ENCODE peak calls at places on chromosomes 11 and 22, in nine cellular contexts. One of them, this sample, is unnamed.

GRCh38 chr11:63791495-63792167 is 21.6 kb upstream of the SPINDOC start:
- DNase-seq in AG09309: no peak
- DNase-seq in OCI-LY7: no peak
- DNase-seq in uterus: no peak
- DNase-seq in naive thymus-derived CD4-positive, alpha-beta T cell: no peak
- DNase-seq in MM.1S: no peak
- DNase-seq in endothelial cell of umbilical vein: no peak
- DNase-seq in A549: no peak
- DNase-seq in tibial nerve: no peak
- DNase-seq in this sample: no peak

GRCh38 chr22:40583058-40583741 is 53.3 kb downstream of the MRTFA start:
- DNase-seq in naive thymus-derived CD4-positive, alpha-beta T cell: no peak
- DNase-seq in tibial nerve: no peak
- DNase-seq in MM.1S: no peak
- DNase-seq in uterus: no peak
- DNase-seq in AG09309: no peak
- DNase-seq in A549: no peak
- DNase-seq in endothelial cell of umbilical vein: no peak
- DNase-seq in OCI-LY7: no peak
- DNase-seq in this sample: no peak

GRCh38 chr11:19812710-19813109 is 100.1 kb downstream of the NAV2 start:
- DNase-seq in tibial nerve: no peak
- DNase-seq in OCI-LY7: no peak
- DNase-seq in AG09309: no peak
- DNase-seq in A549: no peak
- DNase-seq in uterus: no peak
- DNase-seq in naive thymus-derived CD4-positive, alpha-beta T cell: no peak
- DNase-seq in MM.1S: no peak
- DNase-seq in endothelial cell of umbilical vein: no peak
- DNase-seq in this sample: no peak

GRCh38 chr11:74460481-74461154 is 6.7 kb downstream of the KCNE3 start:
- DNase-seq in A549: no peak
- DNase-seq in MM.1S: no peak
- DNase-seq in tibial nerve: no peak
- DNase-seq in OCI-LY7: peak
- DNase-seq in uterus: no peak
- DNase-seq in endothelial cell of umbilical vein: peak
- DNase-seq in naive thymus-derived CD4-positive, alpha-beta T cell: no peak
- DNase-seq in AG09309: peak
- DNase-seq in this sample: no peak

GRCh38 chr11:108624196-108624925 is 30.8 kb upstream of the EXPH5 start:
- DNase-seq in OCI-LY7: no peak
- DNase-seq in A549: no peak
- DNase-seq in MM.1S: no peak
- DNase-seq in AG09309: no peak
- DNase-seq in naive thymus-derived CD4-positive, alpha-beta T cell: no peak
- DNase-seq in tibial nerve: no peak
- DNase-seq in uterus: no peak
- DNase-seq in endothelial cell of umbilical vein: no peak
- DNase-seq in this sample: no peak

GRCh38 chr22:48754611-48755331 is 1072.9 kb downstream of the BRD1 start:
- DNase-seq in uterus: no peak
- DNase-seq in AG09309: no peak
- DNase-seq in OCI-LY7: no peak
- DNase-seq in endothelial cell of umbilical vein: no peak
- DNase-seq in tibial nerve: no peak
- DNase-seq in A549: no peak
- DNase-seq in naive thymus-derived CD4-positive, alpha-beta T cell: no peak
- DNase-seq in MM.1S: no peak
- DNase-seq in this sample: peak

GRCh38 chr11:64619811-64620285 is 28.8 kb downstream of the SLC22A12 start:
- DNase-seq in OCI-LY7: peak
- DNase-seq in AG09309: no peak
- DNase-seq in A549: no peak
- DNase-seq in endothelial cell of umbilical vein: peak
- DNase-seq in tibial nerve: no peak
- DNase-seq in naive thymus-derived CD4-positive, alpha-beta T cell: no peak
- DNase-seq in uterus: peak
- DNase-seq in MM.1S: no peak
- DNase-seq in this sample: peak

GRCh38 chr22:27879923-27880322 is 39.1 kb downstream of the PITPNB start:
- DNase-seq in naive thymus-derived CD4-positive, alpha-beta T cell: no peak
- DNase-seq in OCI-LY7: peak
- DNase-seq in endothelial cell of umbilical vein: peak
- DNase-seq in tibial nerve: no peak
- DNase-seq in A549: peak
- DNase-seq in MM.1S: peak
- DNase-seq in AG09309: no peak
- DNase-seq in uterus: no peak
- DNase-seq in this sample: no peak

GRCh38 chr11:8564526-8564925 is 29.5 kb downstream of the STK33 start:
- DNase-seq in endothelial cell of umbilical vein: no peak
- DNase-seq in tibial nerve: no peak
- DNase-seq in MM.1S: no peak
- DNase-seq in OCI-LY7: no peak
- DNase-seq in A549: no peak
- DNase-seq in uterus: no peak
- DNase-seq in naive thymus-derived CD4-positive, alpha-beta T cell: no peak
- DNase-seq in AG09309: no peak
- DNase-seq in this sample: no peak

GRCh38 chr11:103633037-103633788 is 403.2 kb upstream of the DDI1 start:
- DNase-seq in endothelial cell of umbilical vein: peak
- DNase-seq in AG09309: peak
- DNase-seq in OCI-LY7: no peak
- DNase-seq in naive thymus-derived CD4-positive, alpha-beta T cell: no peak
- DNase-seq in tibial nerve: no peak
- DNase-seq in A549: no peak
- DNase-seq in uterus: no peak
- DNase-seq in MM.1S: no peak
- DNase-seq in this sample: no peak

GRCh38 chr11:89521294-89521693 is 30.1 kb upstream of the NOX4 start:
- DNase-seq in tibial nerve: no peak
- DNase-seq in uterus: no peak
- DNase-seq in naive thymus-derived CD4-positive, alpha-beta T cell: no peak
- DNase-seq in AG09309: peak
- DNase-seq in OCI-LY7: no peak
- DNase-seq in endothelial cell of umbilical vein: no peak
- DNase-seq in MM.1S: no peak
- DNase-seq in A549: no peak
- DNase-seq in this sample: no peak

GRCh38 chr11:9571071-9571765 is 2.3 kb upstream of the WEE1 start:
- DNase-seq in naive thymus-derived CD4-positive, alpha-beta T cell: no peak
- DNase-seq in A549: no peak
- DNase-seq in endothelial cell of umbilical vein: no peak
- DNase-seq in tibial nerve: no peak
- DNase-seq in uterus: no peak
- DNase-seq in OCI-LY7: peak
- DNase-seq in AG09309: no peak
- DNase-seq in MM.1S: no peak
- DNase-seq in this sample: no peak

GRCh38 chr11:29282088-29282487 is 734.7 kb downstream of the KCNA4 start:
- DNase-seq in endothelial cell of umbilical vein: peak
- DNase-seq in naive thymus-derived CD4-positive, alpha-beta T cell: no peak
- DNase-seq in A549: peak
- DNase-seq in AG09309: peak
- DNase-seq in uterus: no peak
- DNase-seq in OCI-LY7: no peak
- DNase-seq in tibial nerve: no peak
- DNase-seq in MM.1S: no peak
- DNase-seq in this sample: no peak

GRCh38 chr11:1714908-1715885 is 18.2 kb downstream of the KRTAP5-6 start:
- DNase-seq in A549: no peak
- DNase-seq in uterus: no peak
- DNase-seq in tibial nerve: no peak
- DNase-seq in endothelial cell of umbilical vein: no peak
- DNase-seq in MM.1S: no peak
- DNase-seq in naive thymus-derived CD4-positive, alpha-beta T cell: no peak
- DNase-seq in OCI-LY7: no peak
- DNase-seq in AG09309: no peak
- DNase-seq in this sample: no peak

GRCh38 chr11:61102667-61103491 is 590 bp downstream of the CD5 start:
- DNase-seq in uterus: no peak
- DNase-seq in tibial nerve: no peak
- DNase-seq in OCI-LY7: no peak
- DNase-seq in AG09309: no peak
- DNase-seq in MM.1S: no peak
- DNase-seq in naive thymus-derived CD4-positive, alpha-beta T cell: peak
- DNase-seq in A549: no peak
- DNase-seq in endothelial cell of umbilical vein: no peak
- DNase-seq in this sample: no peak

GRCh38 chr11:33257160-33257896 is at the start of gene HIPK3:
- DNase-seq in A549: peak
- DNase-seq in MM.1S: peak
- DNase-seq in OCI-LY7: peak
- DNase-seq in naive thymus-derived CD4-positive, alpha-beta T cell: peak
- DNase-seq in tibial nerve: peak
- DNase-seq in AG09309: no peak
- DNase-seq in endothelial cell of umbilical vein: peak
- DNase-seq in uterus: peak
- DNase-seq in this sample: peak

GRCh38 chr11:33257897-33258630 is 883 bp downstream of the HIPK3 start:
- DNase-seq in tibial nerve: peak
- DNase-seq in AG09309: peak
- DNase-seq in OCI-LY7: peak
- DNase-seq in endothelial cell of umbilical vein: peak
- DNase-seq in uterus: peak
- DNase-seq in naive thymus-derived CD4-positive, alpha-beta T cell: peak
- DNase-seq in A549: peak
- DNase-seq in MM.1S: peak
- DNase-seq in this sample: peak

GRCh38 chr11:33258631-33259184 is 1.5 kb downstream of the HIPK3 start:
- DNase-seq in MM.1S: peak
- DNase-seq in AG09309: no peak
- DNase-seq in endothelial cell of umbilical vein: peak
- DNase-seq in tibial nerve: no peak
- DNase-seq in uterus: no peak
- DNase-seq in A549: no peak
- DNase-seq in naive thymus-derived CD4-positive, alpha-beta T cell: no peak
- DNase-seq in OCI-LY7: peak
- DNase-seq in this sample: no peak

GRCh38 chr11:33262016-33262638 is 4.9 kb downstream of the HIPK3 start:
- DNase-seq in tibial nerve: no peak
- DNase-seq in AG09309: no peak
- DNase-seq in uterus: no peak
- DNase-seq in MM.1S: no peak
- DNase-seq in A549: no peak
- DNase-seq in OCI-LY7: no peak
- DNase-seq in endothelial cell of umbilical vein: no peak
- DNase-seq in naive thymus-derived CD4-positive, alpha-beta T cell: no peak
- DNase-seq in this sample: no peak

DNA sequence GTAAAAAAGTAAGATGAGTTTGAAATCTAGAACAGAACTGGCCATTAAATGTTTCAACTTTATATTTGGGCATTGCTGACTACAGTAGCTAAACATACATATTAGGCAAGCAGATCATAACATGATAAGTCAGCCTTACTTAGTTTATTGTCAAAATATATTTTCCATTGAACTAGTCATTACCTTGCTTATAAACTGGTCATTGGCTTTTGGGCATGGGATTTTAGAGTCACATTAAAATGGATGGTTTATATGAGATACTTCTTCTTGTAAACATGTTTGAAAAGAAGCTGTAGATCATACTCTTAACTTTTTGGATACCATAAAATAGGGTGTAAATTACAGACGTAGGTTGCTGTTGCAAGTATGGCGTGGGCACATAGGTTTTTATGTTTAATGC is 2.7 kb downstream of the HIPK3 start:
- DNase-seq in MM.1S: no peak
- DNase-seq in tibial nerve: no peak
- DNase-seq in endothelial cell of umbilical vein: peak
- DNase-seq in A549: no peak
- DNase-seq in naive thymus-derived CD4-positive, alpha-beta T cell: no peak
- DNase-seq in uterus: no peak
- DNase-seq in OCI-LY7: no peak
- DNase-seq in AG09309: no peak
- DNase-seq in this sample: no peak
- H3K4me3 ChIP-seq in MM.1S: peak
- H3K4me3 ChIP-seq in tibial nerve: peak
- H3K4me3 ChIP-seq in endothelial cell of umbilical vein: peak
- H3K4me3 ChIP-seq in A549: peak
- H3K4me3 ChIP-seq in naive thymus-derived CD4-positive, alpha-beta T cell: peak
- H3K4me3 ChIP-seq in uterus: peak
- H3K4me3 ChIP-seq in OCI-LY7: peak
- H3K4me3 ChIP-seq in AG09309: peak
- H3K4me3 ChIP-seq in this sample: no peak

GRCh38 chr11:110565690-110566336 is 136.1 kb downstream of the FDX1 start:
- DNase-seq in MM.1S: peak
- DNase-seq in A549: no peak
- DNase-seq in AG09309: no peak
- DNase-seq in tibial nerve: no peak
- DNase-seq in OCI-LY7: no peak
- DNase-seq in endothelial cell of umbilical vein: no peak
- DNase-seq in naive thymus-derived CD4-positive, alpha-beta T cell: no peak
- DNase-seq in uterus: no peak
- DNase-seq in this sample: peak
- H3K4me3 ChIP-seq in MM.1S: no peak
- H3K4me3 ChIP-seq in A549: no peak
- H3K4me3 ChIP-seq in AG09309: no peak
- H3K4me3 ChIP-seq in tibial nerve: no peak
- H3K4me3 ChIP-seq in OCI-LY7: no peak
- H3K4me3 ChIP-seq in endothelial cell of umbilical vein: no peak
- H3K4me3 ChIP-seq in naive thymus-derived CD4-positive, alpha-beta T cell: no peak
- H3K4me3 ChIP-seq in uterus: no peak
- H3K4me3 ChIP-seq in this sample: no peak

GRCh38 chr11:126159719-126160344 is 51.6 kb downstream of the RPUSD4 start:
- DNase-seq in naive thymus-derived CD4-positive, alpha-beta T cell: no peak
- DNase-seq in MM.1S: no peak
- DNase-seq in A549: no peak
- DNase-seq in endothelial cell of umbilical vein: no peak
- DNase-seq in AG09309: no peak
- DNase-seq in uterus: no peak
- DNase-seq in tibial nerve: no peak
- DNase-seq in OCI-LY7: no peak
- DNase-seq in this sample: no peak
- H3K4me3 ChIP-seq in naive thymus-derived CD4-positive, alpha-beta T cell: no peak
- H3K4me3 ChIP-seq in MM.1S: no peak
- H3K4me3 ChIP-seq in A549: no peak
- H3K4me3 ChIP-seq in endothelial cell of umbilical vein: no peak
- H3K4me3 ChIP-seq in AG09309: no peak
- H3K4me3 ChIP-seq in uterus: no peak
- H3K4me3 ChIP-seq in tibial nerve: no peak
- H3K4me3 ChIP-seq in OCI-LY7: no peak
- H3K4me3 ChIP-seq in this sample: no peak

DNA sequence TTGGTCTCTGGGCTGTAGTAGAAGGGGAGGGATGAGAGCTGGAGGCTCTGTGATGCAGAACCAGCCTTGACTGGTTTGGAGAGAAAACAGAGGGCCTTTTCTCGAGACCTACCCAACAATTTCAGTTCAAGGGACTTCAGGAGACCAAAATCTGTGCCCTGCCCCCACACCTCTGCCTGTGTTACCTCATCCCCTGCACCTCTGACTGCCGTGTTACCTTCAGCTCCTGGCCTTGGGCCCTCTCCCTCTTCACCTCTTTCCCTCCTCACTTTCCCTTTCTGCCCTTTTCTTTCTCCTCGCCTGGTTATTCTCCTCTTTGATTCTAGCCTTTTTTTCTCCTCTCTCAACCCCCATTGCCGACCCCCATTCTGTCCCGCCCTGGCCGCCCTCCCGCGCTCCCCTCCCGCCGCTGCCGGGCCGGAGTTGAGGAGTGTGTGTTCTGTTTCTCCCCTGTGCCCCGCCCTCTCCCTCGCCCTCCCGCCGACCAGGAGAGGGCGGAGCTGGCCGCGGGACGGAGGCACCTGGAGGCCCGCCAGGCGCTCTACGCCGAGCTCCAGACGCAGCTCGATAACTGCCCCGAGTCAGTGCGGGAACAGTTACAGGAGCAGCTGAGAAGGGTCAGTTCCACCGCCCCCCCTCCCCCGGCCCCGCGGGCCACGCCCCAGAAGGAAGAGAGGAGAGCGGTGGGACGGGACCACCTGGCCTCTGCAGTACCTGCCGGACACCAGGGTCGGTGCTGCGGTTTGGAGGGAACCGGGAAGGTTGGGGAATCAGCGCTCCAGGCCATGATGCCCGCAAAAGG is 27.2 kb downstream of the PHLDB1 start:
- DNase-seq in uterus: peak
- DNase-seq in AG09309: no peak
- DNase-seq in MM.1S: peak
- DNase-seq in naive thymus-derived CD4-positive, alpha-beta T cell: no peak
- DNase-seq in endothelial cell of umbilical vein: no peak
- DNase-seq in tibial nerve: peak
- DNase-seq in A549: no peak
- DNase-seq in OCI-LY7: no peak
- DNase-seq in this sample: peak
- H3K4me3 ChIP-seq in uterus: peak
- H3K4me3 ChIP-seq in AG09309: no peak
- H3K4me3 ChIP-seq in MM.1S: no peak
- H3K4me3 ChIP-seq in naive thymus-derived CD4-positive, alpha-beta T cell: no peak
- H3K4me3 ChIP-seq in endothelial cell of umbilical vein: no peak
- H3K4me3 ChIP-seq in tibial nerve: no peak
- H3K4me3 ChIP-seq in A549: no peak
- H3K4me3 ChIP-seq in OCI-LY7: no peak
- H3K4me3 ChIP-seq in this sample: no peak

This sample was measured in lung.